ENCODE peak calls at places on chromosome 1, in four cellular contexts. N is tibial nerve, V is uterus, T is bronchial epithelial cell. Z is an unnamed sample.

GRCh38 chr1:183548136-183548535 is 42.1 kb downstream of the NCF2 start:
- DNase-seq in T (no peak), N (no peak), V (no peak), Z (no peak)

GRCh38 chr1:151047591-151047924 is at the start of gene C1orf56:
- DNase-seq in V (peak; percentile 85), T (peak; percentile 43), N (peak; percentile 49), Z (peak; percentile 71)

GRCh38 chr1:85544689-85545203 is 35.8 kb upstream of the CCN1 start:
- DNase-seq in V (no peak), N (no peak), T (peak; percentile 92), Z (peak; percentile 44)

GRCh38 chr1:204591473-204592090 is 75.4 kb downstream of the MDM4 start:
- DNase-seq in V (no peak), T (peak; percentile 93), N (no peak), Z (no peak)

GRCh38 chr1:73886721-73887120 is 311.3 kb downstream of the LRRIQ3 start:
- DNase-seq in T (no peak), V (no peak), N (no peak), Z (no peak)

GRCh38 chr1:33181038-33181861 is 593 bp downstream of the TRIM62 start:
- DNase-seq in T (peak; percentile 20), V (peak; percentile 55), N (no peak), Z (peak; percentile 74)

GRCh38 chr1:205923663-205924435 is 19.4 kb downstream of the SLC26A9 start:
- DNase-seq in T (no peak), N (no peak), V (peak; percentile 6), Z (no peak)

GRCh38 chr1:19651141-19651737 is 7.1 kb downstream of the NBL1 start:
- DNase-seq in N (peak; percentile 55), T (no peak), V (peak; percentile 75), Z (peak; percentile 87)

GRCh38 chr1:119748040-119748439 is 20.7 kb downstream of the HMGCS2 start:
- DNase-seq in N (no peak), V (no peak), T (no peak), Z (no peak)

GRCh38 chr1:119744598-119744942 is 24.1 kb downstream of the HMGCS2 start:
- DNase-seq in N (no peak), V (no peak), T (no peak), Z (no peak)

GRCh38 chr1:119745034-119745433 is 23.7 kb downstream of the HMGCS2 start:
- DNase-seq in N (no peak), T (no peak), V (no peak), Z (no peak)

GRCh38 chr1:119743776-119744597 is 24.7 kb downstream of the HMGCS2 start:
- DNase-seq in T (peak; percentile 57), V (peak; percentile 55), N (peak; percentile 46), Z (no peak)

DNA sequence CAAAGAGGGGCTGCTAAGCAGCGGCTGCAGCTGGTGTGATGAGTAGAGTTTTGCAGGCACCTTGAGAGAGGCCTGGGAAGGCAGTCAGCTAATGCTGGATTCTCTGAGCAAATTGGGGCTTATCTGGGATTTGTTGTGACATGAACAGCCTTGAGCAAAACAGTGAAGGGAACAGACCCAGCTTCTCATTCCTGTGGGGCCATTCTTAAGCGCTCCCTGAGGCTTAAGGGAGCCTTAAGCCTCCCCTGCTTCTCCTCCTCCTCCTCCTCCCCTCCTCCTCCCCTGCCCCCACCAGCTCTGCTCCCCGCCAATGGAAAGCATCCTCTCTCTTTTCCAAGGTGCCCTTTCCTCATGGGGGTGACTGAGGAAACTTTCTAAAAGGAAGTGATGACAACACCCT is 21.3 kb downstream of the HMGCS2 start:
- DNase-seq in T (peak; percentile 80), V (no peak), N (no peak), Z (no peak)
- H3K4me3 ChIP-seq in T (no peak overlapping the region), V (no peak overlapping the region), N (no peak overlapping the region), Z (no peak overlapping the region)

GRCh38 chr1:109393602-109394233 is 4.0 kb downstream of the SORT1 start:
- DNase-seq in N (no peak), T (no peak), V (no peak), Z (no peak)
- H3K4me3 ChIP-seq in N (peak overlapping the region; percentile 39), T (no peak overlapping the region), V (no peak overlapping the region), Z (no peak overlapping the region)

GRCh38 chr1:145991799-145992412 is 4.5 kb downstream of the TXNIP start:
- DNase-seq in V (peak; percentile 13), T (no peak), N (peak; percentile 60), Z (no peak)
- H3K4me3 ChIP-seq in V (peak overlapping the region; percentile 85), T (no peak overlapping the region), N (peak overlapping the region; percentile 67), Z (no peak overlapping the region)

GRCh38 chr1:118984990-118985608 is 3.0 kb downstream of the TBX15 start:
- DNase-seq in N (no peak), V (no peak), T (no peak), Z (no peak)
- H3K4me3 ChIP-seq in N (peak overlapping the region; percentile 67), V (no peak overlapping the region), T (no peak overlapping the region), Z (no peak overlapping the region)

GRCh38 chr1:76154213-76154956 is 79.8 kb downstream of the ST6GALNAC3 start:
- DNase-seq in N (peak; percentile 80), T (peak; percentile 38), V (peak; percentile 65), Z (peak; percentile 92)
- H3K4me3 ChIP-seq in N (peak overlapping the region; percentile 35), T (no peak overlapping the region), V (no peak overlapping the region), Z (peak overlapping the region; percentile 41)

GRCh38 chr1:25618433-25618808 is 1.8 kb downstream of the MAN1C1 start:
- DNase-seq in T (no peak), V (no peak), N (no peak), Z (no peak)

GRCh38 chr1:25619101-25619890 is 2.7 kb downstream of the MAN1C1 start:
- DNase-seq in T (no peak), N (no peak), V (peak; percentile 58), Z (no peak)

GRCh38 chr1:25621876-25622275 is 5.3 kb downstream of the MAN1C1 start:
- DNase-seq in N (no peak), T (no peak), V (no peak), Z (no peak)

GRCh38 chr1:25620701-25621350 is 4.2 kb downstream of the MAN1C1 start:
- DNase-seq in N (no peak), T (no peak), V (no peak), Z (no peak)

DNA sequence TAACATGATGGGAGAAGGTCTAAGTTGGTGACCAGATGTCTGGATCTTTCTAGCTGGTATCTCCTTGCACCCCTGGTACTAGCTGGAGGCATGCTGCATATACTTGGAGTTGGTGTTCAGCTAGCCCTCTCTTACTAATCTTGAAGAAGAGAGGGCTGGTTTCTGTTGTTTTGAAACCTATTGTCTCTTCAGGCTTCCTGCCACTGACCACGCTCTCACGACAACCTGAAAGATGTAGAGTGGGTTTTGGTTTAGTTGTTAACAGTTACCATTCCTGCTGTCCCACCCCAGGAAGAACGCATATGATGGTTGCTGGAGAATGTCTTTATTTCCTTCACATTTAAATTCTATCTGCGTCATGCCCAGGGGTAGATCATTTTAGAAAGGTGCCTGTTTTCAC is 3.6 kb downstream of the MAN1C1 start:
- DNase-seq in N (no peak), V (no peak), T (no peak), Z (no peak)
- H3K4me3 ChIP-seq in N (no peak overlapping the region), V (no peak overlapping the region), T (no peak overlapping the region), Z (no peak overlapping the region)

Z was measured in aorta.